ENCODE peak calls at places on chromosome 19, in four cellular contexts. R is astrocyte, X is neural progenitor cell, K is keratinocyte. Q is an unnamed sample.

GRCh38 chr19:7304200-7304599 is 10.0 kb upstream of the INSR start:
- DNase-seq in R (no peak), X (no peak), K (no peak), Q (no peak)

GRCh38 chr19:10290876-10291553 is 1.3 kb downstream of the ICAM5 start:
- DNase-seq in R (no peak), X (peak), K (no peak), Q (peak)

GRCh38 chr19:33376423-33376822 is 2.9 kb downstream of the CEBPG start:
- DNase-seq in R (peak), X (no peak), K (peak), Q (peak)

GRCh38 chr19:45152504-45153338 is 8.1 kb downstream of the NKPD1 start:
- DNase-seq in R (peak), X (peak), K (no peak), Q (no peak)

GRCh38 chr19:15142313-15142712 is 35.1 kb downstream of the SYDE1 start:
- DNase-seq in R (no peak), X (no peak), K (no peak), Q (no peak)

GRCh38 chr19:2355168-2356035 is 4.7 kb upstream of the TMPRSS9 start:
- DNase-seq in R (no peak), X (no peak), K (no peak), Q (peak)

GRCh38 chr19:36436531-36436930 is 18.1 kb upstream of the ZFP82 start:
- DNase-seq in R (no peak), X (peak), K (no peak), Q (no peak)

GRCh38 chr19:1122972-1123363 is 19.2 kb downstream of the GPX4 start:
- DNase-seq in R (peak), X (peak), K (no peak), Q (peak)

GRCh38 chr19:31274964-31275319 is 74.3 kb downstream of the TSHZ3 start:
- DNase-seq in R (no peak), X (no peak), K (no peak), Q (no peak)

GRCh38 chr19:33815410-33816340 is 19.0 kb downstream of the KCTD15 start:
- DNase-seq in R (peak), X (no peak), K (no peak), Q (peak)

GRCh38 chr19:8659905-8660304 is 29.5 kb downstream of the NFILZ start:
- DNase-seq in R (no peak), X (no peak), K (no peak), Q (no peak)

GRCh38 chr19:7869453-7869909 is 4.7 kb downstream of the PRR36 start:
- DNase-seq in R (no peak), X (peak), K (no peak), Q (peak)

GRCh38 chr19:32908641-32909190 is 39.1 kb upstream of the SLC7A9 start:
- DNase-seq in R (no peak), X (no peak), K (peak), Q (no peak)

GRCh38 chr19:16363133-16363851 is 38.7 kb downstream of the KLF2 start:
- DNase-seq in R (no peak), X (no peak), K (no peak), Q (peak)

GRCh38 chr19:30664358-30665058 is 292.3 kb downstream of the ZNF536 start:
- DNase-seq in R (no peak), X (peak), K (no peak), Q (no peak)

GRCh38 chr19:1154731-1155351 is 19.2 kb downstream of the SBNO2 start:
- DNase-seq in R (peak), X (no peak), K (no peak), Q (peak)

GRCh38 chr19:2852598-2852997 is 11.3 kb downstream of the ZNF555 start:
- DNase-seq in R (no peak), X (no peak), K (no peak), Q (no peak)

GRCh38 chr19:7986321-7987083 is 18.9 kb downstream of the ELAVL1 start:
- DNase-seq in R (peak), X (no peak), K (no peak), Q (no peak)

GRCh38 chr19:27393591-27393990 is 1819.4 kb downstream of the UQCRFS1 start:
- DNase-seq in R (no peak), X (no peak), K (no peak), Q (no peak)

GRCh38 chr19:35267818-35268545 is 780 bp upstream of the USF2 start:
- DNase-seq in R (peak), X (peak), K (no peak), Q (peak)

GRCh38 chr19:1860133-1860775 is 3.1 kb downstream of the KLF16 start:
- DNase-seq in R (peak), X (peak), K (no peak), Q (peak)

GRCh38 chr19:44817725-44818469 is 9.0 kb downstream of the BCAM start:
- DNase-seq in R (no peak), X (no peak), K (no peak), Q (no peak)

GRCh38 chr19:6273701-6274601 is 5.8 kb downstream of the MLLT1 start:
- DNase-seq in R (peak), X (no peak), K (no peak), Q (peak)

GRCh38 chr19:4913996-4914735 is 4.9 kb downstream of the UHRF1 start:
- DNase-seq in R (peak), X (no peak), K (no peak), Q (no peak)

GRCh38 chr19:28341810-28342350 is 871.1 kb downstream of the UQCRFS1 start:
- DNase-seq in R (no peak), X (no peak), K (no peak), Q (no peak)

GRCh38 chr19:34662919-34663318 is 14.0 kb downstream of the SCGB2B2 start:
- DNase-seq in R (no peak), X (peak), K (no peak), Q (no peak)

GRCh38 chr19:54063350-54064078 is at the start of gene VSTM1:
- DNase-seq in R (no peak), X (no peak), K (no peak), Q (peak)

GRCh38 chr19:343941-344624 is 513 bp downstream of the MIER2 start:
- DNase-seq in R (no peak), X (peak), K (no peak), Q (no peak)

GRCh38 chr19:7507884-7508283 is 8.0 kb upstream of the ZNF358 start:
- DNase-seq in R (peak), X (peak), K (no peak), Q (peak)

GRCh38 chr19:20660473-20660872 is 898 bp downstream of the ZNF626 start:
- DNase-seq in R (no peak), X (peak), K (no peak), Q (no peak)

GRCh38 chr19:54207908-54208783 is 7.5 kb downstream of the RPS9 start:
- DNase-seq in R (peak), X (no peak), K (no peak), Q (peak)

GRCh38 chr19:35468637-35469036 is 20.6 kb downstream of the FFAR2 start:
- DNase-seq in R (no peak), X (peak), K (no peak), Q (peak)

GRCh38 chr19:36838784-36839324 is 667 bp upstream of the ZNF790 start:
- DNase-seq in R (peak), X (no peak), K (no peak), Q (no peak)

GRCh38 chr19:29528350-29528945 is 2.7 kb downstream of the VSTM2B start:
- DNase-seq in R (peak), X (peak), K (peak), Q (peak)
- TF ChIP-seq CTCF in R (peak), X (peak), K (peak), Q (peak)

GRCh38 chr19:46487802-46488445 is 7.7 kb downstream of the PNMA8B start:
- DNase-seq in R (no peak), X (peak), K (no peak), Q (peak)
- H3K27ac ChIP-seq in R (no peak), X (no peak), K (no peak), Q (no peak)

GRCh38 chr19:19485998-19486290 is 29.4 kb downstream of the TSSK6 start:
- DNase-seq in R (no peak), X (no peak), K (no peak), Q (peak)

GRCh38 chr19:19486343-19487076 is 28.8 kb downstream of the TSSK6 start:
- DNase-seq in R (no peak), X (no peak), K (no peak), Q (peak)

GRCh38 chr19:19482785-19483625 is 32.3 kb downstream of the TSSK6 start:
- DNase-seq in R (peak), X (no peak), K (no peak), Q (peak)

GRCh38 chr19:19487077-19488040 is 28.0 kb downstream of the TSSK6 start:
- DNase-seq in R (no peak), X (no peak), K (no peak), Q (peak)

DNA sequence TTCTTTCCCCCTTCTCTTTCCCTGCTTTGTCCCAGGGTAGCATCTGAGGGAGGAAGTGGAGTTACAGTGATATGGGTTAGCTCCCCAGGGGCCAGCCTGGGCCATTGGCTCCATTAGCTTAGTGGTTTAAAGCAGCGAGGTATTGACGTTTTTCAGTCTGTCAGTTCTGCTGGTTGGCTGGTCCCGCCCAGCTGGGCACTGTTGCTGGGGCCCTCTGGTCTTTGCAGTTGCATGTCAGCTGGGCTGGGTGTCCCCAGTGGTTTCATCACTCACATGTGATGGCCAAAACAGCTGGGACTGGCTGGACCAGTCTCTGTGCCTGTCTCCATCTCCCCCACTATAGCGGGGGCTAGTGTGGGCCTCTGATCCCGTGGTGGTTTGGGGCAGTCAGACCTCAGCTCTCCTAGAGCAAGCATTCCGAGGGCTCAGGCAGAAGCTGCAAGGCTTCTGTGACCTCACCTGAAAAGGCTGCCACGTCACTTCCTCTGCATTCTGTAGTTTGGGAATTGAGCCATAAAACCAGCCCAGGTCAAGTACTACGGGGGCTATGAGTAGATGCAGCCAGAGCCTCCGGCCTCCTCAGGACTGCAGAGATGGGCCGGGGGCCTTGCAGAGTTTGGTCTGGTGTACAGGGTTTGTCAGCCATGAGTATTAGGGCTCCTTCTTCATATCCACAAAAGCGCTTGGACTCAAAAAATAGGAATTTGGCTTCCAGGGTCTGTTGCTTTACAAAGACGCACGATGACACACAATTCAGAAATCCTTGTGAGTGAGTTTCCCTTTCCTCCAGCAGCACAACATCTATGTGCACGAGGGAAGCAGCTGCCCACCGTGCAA is 30.0 kb downstream of the TSSK6 start:
- DNase-seq in R (peak), X (no peak), K (no peak), Q (peak)
- H3K9ac ChIP-seq in R (peak), X (no peak), K (no peak), Q (peak)

GRCh38 chr19:58362272-58362994 is at the start of gene ZNF497:
- DNase-seq in R (peak), X (peak), K (peak), Q (peak)
- TF ChIP-seq CTCF in R (no peak), X (no peak), K (peak), Q (peak)

GRCh38 chr19:42099336-42099925 is 23.5 kb downstream of the ZNF574 start:
- DNase-seq in R (no peak), X (no peak), K (no peak), Q (no peak)

GRCh38 chr19:42098781-42099180 is 22.8 kb downstream of the ZNF574 start:
- DNase-seq in R (no peak), X (no peak), K (no peak), Q (no peak)

GRCh38 chr19:42095814-42096230 is 19.9 kb downstream of the ZNF574 start:
- DNase-seq in R (no peak), X (peak), K (no peak), Q (peak)

GRCh38 chr19:42096255-42096837 is 20.4 kb downstream of the ZNF574 start:
- DNase-seq in R (no peak), X (peak), K (no peak), Q (no peak)

GRCh38 chr19:42097461-42097860 is 21.5 kb downstream of the ZNF574 start:
- DNase-seq in R (no peak), X (no peak), K (no peak), Q (no peak)
- H3K27ac ChIP-seq in R (no peak), X (no peak), K (no peak), Q (no peak)

DNA sequence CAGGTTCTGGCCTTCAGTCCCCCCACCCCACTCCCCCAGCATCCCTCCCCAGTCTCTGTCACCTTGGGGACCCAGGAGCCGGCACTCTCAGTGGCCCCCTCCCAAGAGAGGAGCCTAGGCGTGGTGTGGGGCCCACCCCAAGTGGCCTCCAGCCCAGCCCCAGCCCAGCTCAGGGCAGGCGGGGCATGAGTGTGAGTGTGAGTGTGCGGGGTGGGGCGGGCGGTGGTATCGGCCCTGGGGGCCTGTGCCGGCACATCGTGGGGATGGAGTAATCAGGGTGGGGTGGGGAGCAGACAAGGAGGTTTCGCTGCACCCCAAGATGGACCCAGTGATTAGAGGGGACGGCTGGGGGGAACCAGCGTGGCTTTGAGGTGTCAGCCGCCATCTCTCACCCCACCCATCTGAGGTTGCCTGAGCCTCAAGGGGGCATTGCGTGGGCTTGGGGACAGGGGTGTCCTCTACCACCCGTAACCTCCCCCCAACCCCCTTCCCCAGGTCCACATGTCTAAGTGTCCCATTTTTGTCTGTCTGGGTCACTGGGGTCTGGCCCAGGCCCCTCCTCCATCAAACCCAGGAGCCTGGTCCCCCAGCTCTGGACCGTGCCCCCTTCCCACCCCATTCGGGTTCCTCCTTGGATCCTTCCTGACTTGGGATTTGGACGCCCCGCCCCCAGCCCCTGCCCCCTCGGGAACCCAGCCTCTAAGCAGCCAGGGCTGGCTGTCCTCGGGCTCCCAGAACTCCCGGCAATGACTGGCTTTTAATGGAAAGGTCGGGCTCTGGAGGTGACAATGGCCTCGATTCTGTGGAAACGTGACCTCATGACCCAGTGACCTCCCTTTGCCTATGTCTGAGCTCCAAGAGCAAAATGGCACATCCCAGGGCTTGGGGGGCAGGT is 6.9 kb upstream of the SULT2B1 start:
- DNase-seq in R (no peak), X (peak), K (no peak), Q (no peak)
- H3K9ac ChIP-seq in R (no peak), X (no peak), K (no peak), Q (no peak)

GRCh38 chr19:50465986-50466771 is 10.1 kb upstream of the EMC10 start:
- DNase-seq in R (no peak), X (peak), K (no peak), Q (peak)
- TF ChIP-seq CTCF in R (no peak), X (peak), K (no peak), Q (no peak)

GRCh38 chr19:11324748-11325389 is 14.6 kb downstream of the RAB3D start:
- DNase-seq in R (no peak), X (no peak), K (no peak), Q (no peak)
- H3K27ac ChIP-seq in R (no peak), X (no peak), K (peak), Q (no peak)

GRCh38 chr19:38812841-38813320 is at the start of gene LGALS4:
- DNase-seq in R (no peak), X (no peak), K (no peak), Q (peak)
- H3K9ac ChIP-seq in R (no peak), X (no peak), K (no peak), Q (no peak)

GRCh38 chr19:12550951-12551832 is at the start of gene ZNF564:
- DNase-seq in R (peak), X (peak), K (peak), Q (peak)

DNA sequence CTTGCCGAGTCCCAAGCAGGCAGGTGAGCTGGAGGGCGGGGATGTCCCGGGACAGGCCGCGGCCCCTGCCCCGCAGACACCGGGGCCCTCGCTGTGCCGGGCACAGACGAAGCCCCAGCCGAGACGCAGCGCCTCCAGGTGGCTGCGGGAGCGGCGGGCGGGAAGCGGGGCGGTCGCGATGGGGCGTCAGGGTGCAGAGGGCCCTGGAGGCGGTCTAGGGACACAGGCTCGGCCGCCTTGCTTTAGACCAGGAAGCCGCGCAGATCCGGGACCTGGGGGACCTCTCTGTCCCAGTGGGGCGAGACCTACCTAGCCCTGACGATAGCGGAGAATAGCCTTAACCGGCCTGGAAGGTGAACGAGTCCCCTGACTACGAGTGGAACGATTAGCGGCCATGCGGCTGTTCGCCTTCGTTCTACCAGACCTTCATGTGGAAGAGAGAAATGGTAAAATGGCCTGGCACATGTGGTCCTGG is 4.2 kb upstream of the ZNF564 start:
- DNase-seq in R (no peak), X (no peak), K (no peak), Q (no peak)
- TF ChIP-seq CTCF in R (no peak), X (no peak), K (no peak), Q (no peak)

Q was measured in kidney.